ENCODE peak calls at places on chromosome 4, in eight cellular contexts. J is PC-3, S is neural progenitor cell, B is fibroblast of lung, Q is GM23248, K is K562, E is HCT116, O is MM.1S. C is an unnamed sample.

GRCh38 chr4:61950625-61951024 is 750.5 kb downstream of the ADGRL3 start:
- DNase-seq in K (no peak), S (peak; percentile 61), Q (no peak), B (no peak), J (no peak), O (no peak), E (no peak), C (no peak)

GRCh38 chr4:125315571-125316390 is 1.0 kb downstream of the FAT4 start:
- DNase-seq in S (peak; percentile 90), B (peak; percentile 62), Q (peak; percentile 81), O (peak; percentile 28), J (peak; percentile 47), K (no peak), E (no peak), C (no peak)

GRCh38 chr4:1243451-1244080 is 5.4 kb downstream of the CTBP1 start:
- DNase-seq in E (no peak), J (no peak), O (no peak), Q (no peak), B (no peak), S (no peak), K (no peak), C (no peak)

GRCh38 chr4:57162499-57163019 is 52.4 kb upstream of the IGFBP7 start:
- DNase-seq in K (no peak), E (no peak), O (no peak), J (peak; percentile 29), Q (no peak), B (peak; percentile 50), S (no peak), C (no peak)

GRCh38 chr4:166045457-166045856 is 172.4 kb downstream of the TLL1 start:
- DNase-seq in S (no peak), Q (no peak), B (no peak), K (no peak), J (no peak), O (peak; percentile 95), E (no peak), C (no peak)

GRCh38 chr4:86452323-86452995 is 92.6 kb upstream of the MAPK10 start:
- DNase-seq in Q (no peak), E (no peak), B (no peak), J (no peak), S (no peak), K (no peak), O (no peak), C (no peak)

GRCh38 chr4:156293657-156294297 is 340.1 kb upstream of the CTSO start:
- DNase-seq in E (no peak), K (no peak), Q (peak; percentile 79), S (no peak), O (no peak), J (peak; percentile 79), B (peak; percentile 94), C (no peak)

GRCh38 chr4:122152699-122153328 is 683 bp downstream of the BLTP1 start:
- DNase-seq in S (peak; percentile 58), J (peak; percentile 8), B (peak; percentile 36), E (no peak), Q (peak; percentile 65), K (peak; percentile 15), O (peak; percentile 48), C (peak; percentile 42)

GRCh38 chr4:83011779-83012630 is 1.4 kb upstream of the LIN54 start:
- DNase-seq in S (no peak), B (no peak), O (peak; percentile 27), E (no peak), Q (peak; percentile 70), K (no peak), J (peak; percentile 47), C (peak; percentile 45)

GRCh38 chr4:107757860-107758476 is 37.9 kb upstream of the PAPSS1 start:
- DNase-seq in K (no peak), S (peak; percentile 17), J (peak; percentile 61), E (no peak), Q (peak; percentile 65), B (peak; percentile 33), O (peak; percentile 75), C (no peak)

GRCh38 chr4:170423137-170423536 is 333.4 kb upstream of the AADAT start:
- DNase-seq in B (peak; percentile 70), E (no peak), O (no peak), Q (peak; percentile 77), K (no peak), J (peak; percentile 85), S (no peak), C (no peak)

GRCh38 chr4:139860435-139861024 is 194.9 kb downstream of the MGST2 start:
- DNase-seq in S (no peak), E (no peak), K (no peak), O (no peak), J (no peak), B (no peak), Q (no peak), C (no peak)

GRCh38 chr4:139857021-139857420 is 191.4 kb downstream of the MGST2 start:
- DNase-seq in J (peak; percentile 65), E (no peak), Q (no peak), S (peak; percentile 91), O (no peak), K (no peak), B (peak; percentile 49), C (peak; percentile 80)

GRCh38 chr4:139859876-139860275 is 194.3 kb downstream of the MGST2 start:
- DNase-seq in K (no peak), B (no peak), S (no peak), Q (no peak), E (no peak), O (no peak), J (no peak), C (no peak)

GRCh38 chr4:139857977-139858376 is 192.4 kb downstream of the MGST2 start:
- DNase-seq in O (no peak), Q (no peak), S (no peak), B (no peak), J (no peak), E (no peak), K (no peak), C (no peak)

DNA sequence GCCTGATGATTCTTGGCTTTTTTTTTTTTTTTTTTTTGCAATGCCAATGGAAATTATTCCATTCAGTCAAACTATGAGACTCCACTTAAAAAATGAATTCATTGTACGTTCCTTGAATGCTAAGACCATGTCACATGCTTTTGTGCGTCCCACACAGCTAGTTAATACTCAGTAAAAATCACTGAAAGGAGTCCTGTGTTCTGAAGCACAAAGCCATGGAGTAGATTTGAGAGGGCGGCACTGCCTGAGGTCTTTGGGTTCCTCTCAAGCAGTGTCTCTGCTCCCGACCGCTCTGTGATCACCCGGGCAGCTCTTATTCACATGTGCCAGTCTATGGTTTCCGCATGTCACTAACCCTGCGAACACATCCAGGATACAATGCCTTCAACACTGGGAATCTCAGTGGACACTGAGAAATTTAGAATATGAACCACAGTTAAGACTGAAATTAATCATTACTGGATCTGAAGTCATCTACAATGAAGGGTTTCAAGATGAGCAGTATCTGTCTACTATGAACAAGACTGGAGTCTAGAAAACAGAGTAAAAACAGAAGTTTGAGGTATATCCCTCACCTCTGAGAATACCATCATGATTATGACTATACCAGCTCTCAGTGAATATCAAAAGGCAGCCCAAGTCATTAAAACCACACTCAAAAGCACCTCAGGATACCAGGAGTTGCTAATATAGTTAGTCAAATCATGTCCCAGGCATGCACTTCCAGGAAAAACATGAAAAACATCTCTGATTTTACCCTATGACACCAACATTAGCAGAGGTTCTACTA is 193.0 kb downstream of the MGST2 start:
- DNase-seq in Q (no peak), K (no peak), E (no peak), J (no peak), O (no peak), S (no peak), B (peak; percentile 9), C (no peak)
- TF ChIP-seq EZH2 in Q (no peak), K (no peak), E (no peak), J (no peak), O (no peak), S (no peak), B (no peak), C (no peak)

DNA sequence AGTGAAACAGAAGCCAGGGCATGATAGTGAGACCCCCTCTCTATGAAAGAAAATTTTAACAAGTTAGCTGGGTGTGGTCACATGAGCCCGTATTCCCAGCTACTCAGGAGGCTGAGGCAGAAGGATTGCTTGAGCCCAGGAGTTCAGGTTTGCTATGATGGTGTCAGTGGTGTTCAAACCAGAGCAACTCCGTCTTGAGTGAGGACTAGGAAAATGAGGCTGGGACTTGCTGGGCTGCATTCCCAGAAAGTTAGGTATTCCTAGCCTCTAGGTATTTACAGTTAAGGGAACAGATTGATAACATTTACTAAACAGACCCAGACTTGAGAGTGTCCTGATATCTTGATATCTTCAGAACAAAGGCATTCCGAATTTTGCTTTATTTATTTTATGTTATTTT is 37.0 kb upstream of the NOCT start:
- DNase-seq in E (no peak), K (no peak), J (peak; percentile 26), B (no peak), O (no peak), Q (no peak), S (no peak), C (no peak)
- H3K4me2 ChIP-seq in E (no peak overlapping the region), K (no peak overlapping the region), J (no peak overlapping the region), B (no peak overlapping the region), O (no peak overlapping the region), Q (no peak overlapping the region), S (no peak overlapping the region), C (no peak overlapping the region)

GRCh38 chr4:54296548-54297203 is 67.6 kb downstream of the PDGFRA start:
- DNase-seq in O (no peak), B (no peak), S (no peak), J (no peak), E (no peak), K (no peak), Q (no peak), C (no peak)
- TF ChIP-seq EZH2 in O (no peak), B (no peak), S (no peak), J (no peak), E (no peak), K (no peak), Q (no peak), C (no peak)

DNA sequence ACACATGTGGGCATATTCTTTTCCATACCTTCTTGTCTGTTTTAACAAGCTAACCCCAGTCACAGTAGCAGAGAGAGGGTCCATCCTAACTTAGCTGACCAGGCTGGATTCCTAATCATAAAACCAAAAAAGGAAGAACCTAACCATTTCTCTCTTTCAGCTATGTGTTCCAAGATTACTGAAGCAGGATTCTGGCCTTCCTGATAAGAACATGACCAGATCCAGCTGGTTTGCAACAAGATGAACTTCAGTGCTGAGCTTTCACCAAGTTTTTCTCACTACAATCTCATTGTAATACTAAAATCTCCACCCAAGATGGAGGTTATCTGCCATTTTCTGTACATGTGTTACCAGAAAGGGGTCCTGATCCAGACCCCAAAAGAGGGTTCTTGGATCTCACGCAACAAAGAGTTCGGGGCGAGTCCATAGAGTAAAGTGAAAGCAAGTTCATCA is 20.4 kb upstream of the UBA6 start:
- DNase-seq in K (no peak), O (no peak), B (no peak), S (no peak), Q (no peak), J (no peak), E (no peak), C (no peak)
- H3K4me2 ChIP-seq in K (peak overlapping the region; percentile 68), O (no peak overlapping the region), B (no peak overlapping the region), S (no peak overlapping the region), Q (no peak overlapping the region), J (peak overlapping the region; percentile 11), E (peak overlapping the region; percentile 53), C (no peak overlapping the region)